ENCODE peak calls at places on chromosomes 6 and 20, in four cellular contexts. F, C, K and I are unnamed samples.

GRCh38 chr6:118812972-118813371 is 81.0 kb upstream of the ASF1A start:
- DNase-seq in F (no peak), C (no peak), K (no peak), I (no peak)

GRCh38 chr6:46787871-46788270 is 5.3 kb upstream of the MEP1A start:
- DNase-seq in F (no peak), C (no peak), K (no peak), I (no peak)

GRCh38 chr6:21559238-21559637 is 34.3 kb upstream of the SOX4 start:
- DNase-seq in F (no peak), C (no peak), K (no peak), I (no peak)

GRCh38 chr6:168025831-168026325 is 28.4 kb downstream of the KIF25 start:
- DNase-seq in F (no peak), C (no peak), K (no peak), I (no peak)

GRCh38 chr6:133837801-133838349 is 51.0 kb upstream of the TCF21 start:
- DNase-seq in F (peak), C (peak), K (peak), I (peak)

GRCh38 chr6:11653028-11653583 is 115.6 kb downstream of the TMEM170B start:
- DNase-seq in F (peak), C (peak), K (peak), I (peak)

GRCh38 chr6:163098827-163099469 is 315.6 kb upstream of the QKI start:
- DNase-seq in F (no peak), C (no peak), K (no peak), I (no peak)

GRCh38 chr6:79864421-79864820 is 82.9 kb downstream of the ELOVL4 start:
- DNase-seq in F (no peak), C (no peak), K (no peak), I (no peak)

GRCh38 chr20:9570612-9571011 is 56.2 kb downstream of the LAMP5 start:
- DNase-seq in F (no peak), C (no peak), K (no peak), I (no peak)

GRCh38 chr6:125252891-125253290 is 48.9 kb downstream of the HDDC2 start:
- DNase-seq in F (no peak), C (no peak), K (peak), I (no peak)

GRCh38 chr6:149169761-149170359 is 147.7 kb upstream of the TAB2 start:
- DNase-seq in F (no peak), C (no peak), K (no peak), I (no peak)

GRCh38 chr20:2707353-2708072 is 14.9 kb downstream of the EBF4 start:
- DNase-seq in F (no peak), C (no peak), K (no peak), I (no peak)

GRCh38 chr6:37784585-37784967 is 35.0 kb upstream of the ZFAND3 start:
- DNase-seq in F (no peak), C (no peak), K (no peak), I (no peak)

GRCh38 chr6:79134699-79135474 is 56.8 kb upstream of the PHIP start:
- DNase-seq in F (no peak), C (no peak), K (no peak), I (no peak)

GRCh38 chr6:106586815-106587214 is 42.5 kb downstream of the RTN4IP1 start:
- DNase-seq in F (no peak), C (no peak), K (no peak), I (no peak)

GRCh38 chr6:55643868-55644267 is 64.9 kb upstream of the HMGCLL1 start:
- DNase-seq in F (no peak), C (no peak), K (no peak), I (no peak)

GRCh38 chr20:18395544-18395943 is 71.3 kb downstream of the DZANK1 start:
- DNase-seq in F (no peak), C (no peak), K (no peak), I (no peak)

GRCh38 chr6:50655848-50656453 is 57.4 kb upstream of the TFAP2D start:
- DNase-seq in F (peak), C (no peak), K (peak), I (peak)

DNA sequence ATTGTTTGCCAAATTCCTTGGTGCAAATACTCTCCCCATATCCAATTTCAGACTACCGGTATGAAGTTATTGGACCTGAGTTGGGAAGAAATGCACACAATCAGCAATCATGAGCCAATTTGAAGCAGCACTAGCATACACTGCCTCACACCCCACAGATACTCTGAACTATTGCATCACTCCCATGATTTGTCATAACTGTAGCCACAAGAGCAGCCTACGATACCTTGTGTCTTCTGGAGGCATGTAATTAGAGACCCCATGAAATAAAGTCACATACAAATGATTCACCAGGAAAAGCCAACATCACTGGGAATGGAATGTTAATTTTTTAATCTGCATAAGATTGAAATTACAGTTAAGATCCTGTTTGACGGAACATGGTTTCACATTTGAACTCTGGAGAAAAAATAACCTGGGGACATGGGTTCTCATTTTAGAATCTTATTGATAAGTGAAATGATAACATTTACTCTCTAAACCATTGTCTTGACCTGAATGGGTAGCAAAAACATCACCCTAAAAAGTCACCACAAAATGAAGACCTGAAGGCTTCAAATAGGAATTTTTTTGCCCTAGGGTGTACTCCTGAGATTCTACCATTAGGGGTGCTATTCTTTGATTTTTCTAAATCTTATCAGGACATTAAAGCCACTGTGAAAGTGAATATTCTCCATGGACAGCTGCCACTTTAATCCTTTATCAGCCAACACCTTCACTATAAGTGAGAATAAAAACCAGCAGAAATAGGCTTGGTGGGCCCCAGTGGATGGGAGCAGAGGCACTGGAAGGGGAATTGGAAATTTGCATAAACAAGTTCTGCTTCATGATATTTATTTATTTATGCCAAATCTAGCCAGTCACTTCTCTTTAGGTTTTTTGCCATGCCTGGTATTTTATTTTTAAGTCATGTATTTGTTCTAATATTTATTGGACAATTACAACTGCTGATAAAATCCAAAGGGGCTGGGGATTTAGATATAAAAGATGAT is 34.5 kb upstream of the HBS1L start:
- DNase-seq in F (peak), C (peak), K (peak), I (peak)
- TF ChIP-seq CTCF in F (peak), C (peak), K (peak), I (no peak)

DNA sequence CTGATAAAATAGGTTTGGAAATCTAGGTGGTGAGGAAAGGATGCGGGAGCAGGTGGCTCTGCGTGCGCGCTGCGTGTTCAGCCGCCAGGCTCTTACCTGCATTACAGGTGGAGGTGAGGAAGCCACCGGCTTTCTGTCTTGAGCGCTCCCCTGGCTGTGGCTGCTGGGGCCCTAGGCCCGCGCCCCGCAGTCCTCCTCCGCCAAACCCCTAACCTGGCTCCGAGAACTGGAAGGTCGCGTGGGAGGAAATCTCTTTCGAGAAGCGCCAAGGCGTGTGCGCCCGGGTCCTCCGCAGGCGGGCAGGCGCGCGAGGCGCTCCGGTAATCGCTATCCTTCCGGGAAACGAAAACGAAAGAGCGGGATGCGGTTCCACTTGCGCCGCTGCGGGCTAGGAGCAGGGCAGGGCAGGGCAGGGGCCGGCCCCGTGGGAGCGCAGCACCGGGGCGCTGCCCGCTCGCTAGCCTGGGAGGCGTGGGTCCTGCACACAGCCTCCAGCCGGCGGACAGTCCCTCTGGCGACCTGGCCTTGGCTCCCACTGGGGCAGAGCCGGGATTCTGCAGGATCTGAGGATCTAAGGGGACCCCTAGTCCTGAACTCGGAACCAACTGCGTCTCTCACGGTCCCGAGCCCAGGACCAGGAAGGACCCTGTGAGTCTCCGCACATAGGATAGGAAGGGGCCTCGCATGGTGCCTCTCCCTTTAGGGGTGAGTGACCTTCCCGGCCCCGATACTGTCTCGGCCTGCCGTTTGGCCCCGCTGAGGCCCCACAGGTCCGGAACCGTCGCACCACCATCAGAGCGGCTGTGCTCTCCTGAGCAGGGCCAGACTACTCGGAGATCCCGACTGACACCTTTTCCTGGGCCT is at the start of gene ETV7:
- DNase-seq in F (peak), C (no peak), K (peak), I (peak)
- TF ChIP-seq CTCF in F (no peak), C (no peak), K (no peak), I (no peak)

DNA sequence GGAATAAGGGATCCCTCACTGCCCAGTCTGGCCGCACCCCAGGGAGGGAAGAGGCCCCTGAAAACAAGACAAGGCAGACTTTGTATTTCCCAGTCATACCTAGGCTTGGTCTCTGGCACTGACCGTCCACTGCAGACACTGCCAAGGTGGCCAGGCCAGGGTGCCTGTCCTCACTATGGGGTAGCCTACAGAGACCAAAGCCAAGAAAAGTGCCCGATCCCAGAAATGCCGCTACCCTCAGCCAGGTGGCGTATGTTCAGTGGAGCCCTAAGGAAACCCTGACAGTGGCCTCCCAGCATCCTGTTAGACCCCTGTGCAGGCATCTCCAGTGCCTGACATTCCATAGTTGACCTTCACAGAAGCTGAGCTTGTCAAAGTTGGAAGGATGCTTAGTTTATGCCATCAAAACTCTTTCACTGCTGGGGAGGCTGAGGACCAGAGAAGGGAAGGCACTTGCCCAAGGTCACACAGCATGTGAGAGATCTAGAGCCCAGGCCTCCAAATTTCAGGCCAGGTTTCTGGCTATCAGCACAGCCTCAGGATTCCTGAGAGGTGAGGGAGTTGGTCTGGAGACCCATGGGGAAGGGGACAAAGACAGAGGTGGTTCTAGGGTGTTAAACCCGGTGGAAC is 2.5 kb downstream of the SCRT2 start:
- DNase-seq in F (no peak), C (no peak), K (no peak), I (no peak)
- TF ChIP-seq CTCF in F (no peak), C (peak), K (no peak), I (no peak)

GRCh38 chr6:27892596-27893058 is 19.6 kb downstream of the OR2B2 start:
- DNase-seq in F (no peak), C (no peak), K (no peak), I (no peak)

GRCh38 chr6:27896398-27896796 is 15.8 kb downstream of the OR2B2 start:
- DNase-seq in F (no peak), C (no peak), K (no peak), I (no peak)

GRCh38 chr6:27894839-27895762 is 17.1 kb downstream of the OR2B2 start:
- DNase-seq in F (no peak), C (no peak), K (peak), I (peak)

GRCh38 chr6:27893059-27893835 is 18.9 kb downstream of the OR2B2 start:
- DNase-seq in F (peak), C (peak), K (peak), I (peak)

DNA sequence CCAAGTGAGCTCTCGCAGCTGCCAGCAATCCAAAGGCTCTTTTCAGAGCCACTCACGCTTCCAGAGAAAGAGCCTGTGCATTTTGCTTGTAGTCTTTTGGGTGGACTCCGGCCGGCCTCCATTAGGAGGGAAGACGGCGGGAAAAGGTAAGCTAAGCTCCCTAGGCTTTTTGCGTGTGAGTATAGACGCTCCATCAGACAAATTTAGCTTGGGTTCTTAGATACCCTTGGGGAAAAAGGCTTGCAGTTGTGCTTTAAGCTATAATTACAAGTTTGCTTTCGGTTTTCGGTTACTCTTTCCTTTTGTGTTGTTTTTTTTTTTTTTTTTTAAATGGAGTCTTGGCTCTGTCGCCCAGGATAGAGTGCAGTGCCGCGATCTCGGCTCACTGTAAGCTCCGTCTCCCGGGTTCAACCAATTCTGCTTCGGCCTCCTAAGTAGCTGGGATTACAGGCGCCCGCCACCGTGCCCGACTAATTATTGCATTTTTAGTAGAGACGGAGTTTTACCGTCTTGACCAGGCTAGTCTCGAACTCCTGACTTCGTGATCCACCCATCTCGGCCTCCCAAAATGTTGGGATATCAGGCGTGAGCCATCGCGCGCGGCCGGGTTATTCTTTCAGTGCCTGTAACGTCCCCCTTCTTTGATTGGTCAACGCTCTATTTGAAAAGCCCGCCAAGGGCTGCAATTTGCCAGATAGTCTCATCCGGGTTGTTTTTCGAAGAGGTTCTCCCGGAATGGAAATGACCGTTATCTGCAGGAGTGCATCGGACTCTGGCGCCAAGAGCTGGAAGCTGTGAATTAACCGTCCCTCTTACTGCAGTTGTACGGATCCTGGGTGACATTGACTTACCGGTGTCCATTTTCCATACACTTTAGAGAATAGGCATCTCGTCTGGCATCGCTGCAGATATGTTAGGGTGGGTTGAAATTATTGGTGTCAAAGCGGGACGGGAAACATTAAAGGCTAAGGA is 18.1 kb downstream of the OR2B2 start:
- DNase-seq in F (peak), C (peak), K (peak), I (peak)
- TF ChIP-seq CTCF in F (no peak), C (no peak), K (no peak), I (no peak)

DNA sequence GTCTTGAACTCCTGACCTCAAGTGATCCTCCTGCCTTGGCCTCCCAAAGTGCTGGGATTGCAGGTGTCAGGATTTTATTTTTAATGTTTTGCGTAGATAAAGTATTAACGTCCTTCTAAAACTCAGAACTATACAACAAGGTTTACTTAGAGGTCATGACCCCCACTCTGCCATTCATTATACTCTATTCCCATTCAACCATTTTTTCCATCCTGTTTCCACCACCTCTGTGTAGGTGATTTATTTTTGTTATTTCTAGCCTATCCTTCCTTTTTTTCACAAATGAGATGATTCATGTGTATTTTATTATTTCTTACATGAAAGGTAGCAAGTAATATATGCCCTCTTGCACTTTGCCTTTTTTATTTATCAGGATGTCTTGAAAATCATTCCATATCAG is 138.1 kb downstream of the FARS2 start:
- DNase-seq in F (no peak), C (no peak), K (no peak), I (no peak)
- TF ChIP-seq CTCF in F (no peak), C (no peak), K (no peak), I (no peak)

GRCh38 chr6:35948725-35949124 is 27.8 kb upstream of the SRPK1 start:
- DNase-seq in F (no peak), C (no peak), K (no peak), I (no peak)
- TF ChIP-seq CTCF in F (no peak), C (peak), K (no peak), I (no peak)